ENCODE peak calls at places on chromosomes 5 and 9, in nine cellular contexts. One of them, this sample, is unnamed.

GRCh38 chr9:18379073-18379811 is 94.7 kb upstream of the ADAMTSL1 start:
- DNase-seq in neural crest cell: no peak
- DNase-seq in fibroblast of pulmonary artery: peak
- DNase-seq in hepatocyte: no peak
- DNase-seq in astrocyte: peak
- DNase-seq in cardiac fibroblast: no peak
- DNase-seq in NB4: no peak
- DNase-seq in esophagus muscularis mucosa: no peak
- DNase-seq in H9: no peak
- DNase-seq in this sample: peak

GRCh38 chr9:93916358-93916757 is 38.8 kb downstream of the BARX1 start:
- DNase-seq in neural crest cell: no peak
- DNase-seq in fibroblast of pulmonary artery: no peak
- DNase-seq in hepatocyte: no peak
- DNase-seq in astrocyte: no peak
- DNase-seq in cardiac fibroblast: no peak
- DNase-seq in NB4: peak
- DNase-seq in esophagus muscularis mucosa: no peak
- DNase-seq in H9: no peak
- DNase-seq in this sample: no peak

GRCh38 chr5:37896159-37896558 is 56.3 kb upstream of the GDNF start:
- DNase-seq in neural crest cell: no peak
- DNase-seq in fibroblast of pulmonary artery: no peak
- DNase-seq in hepatocyte: no peak
- DNase-seq in astrocyte: no peak
- DNase-seq in cardiac fibroblast: no peak
- DNase-seq in NB4: no peak
- DNase-seq in esophagus muscularis mucosa: no peak
- DNase-seq in H9: no peak
- DNase-seq in this sample: no peak

GRCh38 chr9:136645903-136646754 is 16.6 kb upstream of the EGFL7 start:
- DNase-seq in neural crest cell: no peak
- DNase-seq in fibroblast of pulmonary artery: peak
- DNase-seq in hepatocyte: peak
- DNase-seq in astrocyte: no peak
- DNase-seq in cardiac fibroblast: peak
- DNase-seq in NB4: no peak
- DNase-seq in esophagus muscularis mucosa: no peak
- DNase-seq in H9: no peak
- DNase-seq in this sample: no peak

GRCh38 chr9:81653240-81653639 is 36.1 kb downstream of the TLE1 start:
- DNase-seq in neural crest cell: no peak
- DNase-seq in fibroblast of pulmonary artery: peak
- DNase-seq in hepatocyte: no peak
- DNase-seq in astrocyte: peak
- DNase-seq in cardiac fibroblast: no peak
- DNase-seq in NB4: no peak
- DNase-seq in esophagus muscularis mucosa: no peak
- DNase-seq in H9: no peak
- DNase-seq in this sample: no peak

GRCh38 chr5:66741394-66741793 is 145.2 kb downstream of the MAST4 start:
- DNase-seq in neural crest cell: no peak
- DNase-seq in fibroblast of pulmonary artery: no peak
- DNase-seq in hepatocyte: peak
- DNase-seq in astrocyte: no peak
- DNase-seq in cardiac fibroblast: no peak
- DNase-seq in NB4: no peak
- DNase-seq in esophagus muscularis mucosa: no peak
- DNase-seq in H9: no peak
- DNase-seq in this sample: no peak

GRCh38 chr9:119951090-119951489 is 581.9 kb upstream of the BRINP1 start:
- DNase-seq in neural crest cell: no peak
- DNase-seq in fibroblast of pulmonary artery: no peak
- DNase-seq in hepatocyte: no peak
- DNase-seq in astrocyte: peak
- DNase-seq in cardiac fibroblast: peak
- DNase-seq in NB4: no peak
- DNase-seq in esophagus muscularis mucosa: no peak
- DNase-seq in H9: no peak
- DNase-seq in this sample: peak

GRCh38 chr5:87776785-87777184 is 364.1 kb upstream of the CCNH start:
- DNase-seq in neural crest cell: no peak
- DNase-seq in fibroblast of pulmonary artery: no peak
- DNase-seq in hepatocyte: no peak
- DNase-seq in astrocyte: no peak
- DNase-seq in cardiac fibroblast: no peak
- DNase-seq in NB4: no peak
- DNase-seq in esophagus muscularis mucosa: no peak
- DNase-seq in H9: no peak
- DNase-seq in this sample: no peak

GRCh38 chr5:55306641-55307382 is 682 bp downstream of the DHX29 start:
- DNase-seq in neural crest cell: no peak
- DNase-seq in fibroblast of pulmonary artery: no peak
- DNase-seq in hepatocyte: no peak
- DNase-seq in astrocyte: no peak
- DNase-seq in cardiac fibroblast: no peak
- DNase-seq in NB4: peak
- DNase-seq in esophagus muscularis mucosa: no peak
- DNase-seq in H9: no peak
- DNase-seq in this sample: no peak

GRCh38 chr5:124584991-124585715 is 161.3 kb downstream of the ZNF608 start:
- DNase-seq in neural crest cell: no peak
- DNase-seq in fibroblast of pulmonary artery: no peak
- DNase-seq in hepatocyte: no peak
- DNase-seq in astrocyte: no peak
- DNase-seq in cardiac fibroblast: no peak
- DNase-seq in NB4: no peak
- DNase-seq in esophagus muscularis mucosa: no peak
- DNase-seq in H9: no peak
- DNase-seq in this sample: no peak

GRCh38 chr9:118170032-118170955 is 466.1 kb downstream of the TLR4 start:
- DNase-seq in neural crest cell: peak
- DNase-seq in fibroblast of pulmonary artery: peak
- DNase-seq in hepatocyte: peak
- DNase-seq in astrocyte: peak
- DNase-seq in cardiac fibroblast: peak
- DNase-seq in NB4: peak
- DNase-seq in esophagus muscularis mucosa: no peak
- DNase-seq in H9: peak
- DNase-seq in this sample: no peak

GRCh38 chr5:155529366-155529765 is 515.8 kb downstream of the KIF4B start:
- DNase-seq in neural crest cell: peak
- DNase-seq in fibroblast of pulmonary artery: no peak
- DNase-seq in hepatocyte: no peak
- DNase-seq in astrocyte: no peak
- DNase-seq in cardiac fibroblast: no peak
- DNase-seq in NB4: no peak
- DNase-seq in esophagus muscularis mucosa: no peak
- DNase-seq in H9: no peak
- DNase-seq in this sample: no peak

GRCh38 chr5:102583663-102584062 is 84.9 kb upstream of the SLCO6A1 start:
- DNase-seq in neural crest cell: no peak
- DNase-seq in fibroblast of pulmonary artery: peak
- DNase-seq in hepatocyte: peak
- DNase-seq in astrocyte: peak
- DNase-seq in cardiac fibroblast: peak
- DNase-seq in NB4: peak
- DNase-seq in esophagus muscularis mucosa: no peak
- DNase-seq in H9: no peak
- DNase-seq in this sample: peak
- TF ChIP-seq CTCF in neural crest cell: peak
- TF ChIP-seq CTCF in fibroblast of pulmonary artery: peak
- TF ChIP-seq CTCF in hepatocyte: peak
- TF ChIP-seq CTCF in astrocyte: peak
- TF ChIP-seq CTCF in cardiac fibroblast: peak
- TF ChIP-seq CTCF in NB4: peak
- TF ChIP-seq CTCF in esophagus muscularis mucosa: peak
- TF ChIP-seq CTCF in H9: peak
- TF ChIP-seq CTCF in this sample: peak

GRCh38 chr5:89729623-89730390 is 679.7 kb downstream of the CETN3 start:
- DNase-seq in neural crest cell: no peak
- DNase-seq in fibroblast of pulmonary artery: no peak
- DNase-seq in hepatocyte: peak
- DNase-seq in astrocyte: peak
- DNase-seq in cardiac fibroblast: peak
- DNase-seq in NB4: no peak
- DNase-seq in esophagus muscularis mucosa: no peak
- DNase-seq in H9: no peak
- DNase-seq in this sample: no peak
- TF ChIP-seq CTCF in neural crest cell: no peak
- TF ChIP-seq CTCF in fibroblast of pulmonary artery: no peak
- TF ChIP-seq CTCF in hepatocyte: peak
- TF ChIP-seq CTCF in astrocyte: no peak
- TF ChIP-seq CTCF in cardiac fibroblast: no peak
- TF ChIP-seq CTCF in NB4: no peak
- TF ChIP-seq CTCF in esophagus muscularis mucosa: no peak
- TF ChIP-seq CTCF in H9: peak
- TF ChIP-seq CTCF in this sample: no peak

GRCh38 chr5:116964438-116964837 is 389.8 kb upstream of the SEMA6A start:
- DNase-seq in neural crest cell: no peak
- DNase-seq in fibroblast of pulmonary artery: no peak
- DNase-seq in hepatocyte: no peak
- DNase-seq in astrocyte: no peak
- DNase-seq in cardiac fibroblast: no peak
- DNase-seq in NB4: no peak
- DNase-seq in esophagus muscularis mucosa: no peak
- DNase-seq in H9: no peak
- DNase-seq in this sample: no peak

GRCh38 chr5:116971131-116971530 is 396.5 kb upstream of the SEMA6A start:
- DNase-seq in neural crest cell: no peak
- DNase-seq in fibroblast of pulmonary artery: no peak
- DNase-seq in hepatocyte: no peak
- DNase-seq in astrocyte: no peak
- DNase-seq in cardiac fibroblast: no peak
- DNase-seq in NB4: no peak
- DNase-seq in esophagus muscularis mucosa: no peak
- DNase-seq in H9: no peak
- DNase-seq in this sample: no peak

DNA sequence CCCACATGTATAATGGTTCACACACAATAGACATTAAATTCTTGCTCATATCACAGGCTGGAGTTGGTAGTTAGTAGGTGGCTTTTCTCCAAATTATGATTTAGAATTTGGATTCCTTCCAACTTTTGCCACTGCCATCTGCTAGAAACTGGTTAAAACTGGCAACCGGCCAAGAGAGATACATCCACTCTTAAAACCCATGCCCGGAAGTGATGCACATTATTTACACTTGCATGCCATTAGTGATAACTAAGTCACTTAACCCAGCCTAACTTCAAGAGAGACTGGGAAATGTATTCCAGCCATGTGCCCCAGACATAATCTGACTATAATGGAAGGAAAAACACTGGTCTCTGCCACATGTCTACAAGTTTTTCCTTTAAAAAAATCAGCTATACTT is 395.7 kb upstream of the SEMA6A start:
- DNase-seq in neural crest cell: no peak
- DNase-seq in fibroblast of pulmonary artery: no peak
- DNase-seq in hepatocyte: peak
- DNase-seq in astrocyte: no peak
- DNase-seq in cardiac fibroblast: no peak
- DNase-seq in NB4: no peak
- DNase-seq in esophagus muscularis mucosa: no peak
- DNase-seq in H9: no peak
- DNase-seq in this sample: no peak
- TF ChIP-seq CTCF in neural crest cell: no peak
- TF ChIP-seq CTCF in fibroblast of pulmonary artery: no peak
- TF ChIP-seq CTCF in hepatocyte: no peak
- TF ChIP-seq CTCF in astrocyte: no peak
- TF ChIP-seq CTCF in cardiac fibroblast: no peak
- TF ChIP-seq CTCF in NB4: no peak
- TF ChIP-seq CTCF in esophagus muscularis mucosa: no peak
- TF ChIP-seq CTCF in H9: no peak
- TF ChIP-seq CTCF in this sample: no peak

DNA sequence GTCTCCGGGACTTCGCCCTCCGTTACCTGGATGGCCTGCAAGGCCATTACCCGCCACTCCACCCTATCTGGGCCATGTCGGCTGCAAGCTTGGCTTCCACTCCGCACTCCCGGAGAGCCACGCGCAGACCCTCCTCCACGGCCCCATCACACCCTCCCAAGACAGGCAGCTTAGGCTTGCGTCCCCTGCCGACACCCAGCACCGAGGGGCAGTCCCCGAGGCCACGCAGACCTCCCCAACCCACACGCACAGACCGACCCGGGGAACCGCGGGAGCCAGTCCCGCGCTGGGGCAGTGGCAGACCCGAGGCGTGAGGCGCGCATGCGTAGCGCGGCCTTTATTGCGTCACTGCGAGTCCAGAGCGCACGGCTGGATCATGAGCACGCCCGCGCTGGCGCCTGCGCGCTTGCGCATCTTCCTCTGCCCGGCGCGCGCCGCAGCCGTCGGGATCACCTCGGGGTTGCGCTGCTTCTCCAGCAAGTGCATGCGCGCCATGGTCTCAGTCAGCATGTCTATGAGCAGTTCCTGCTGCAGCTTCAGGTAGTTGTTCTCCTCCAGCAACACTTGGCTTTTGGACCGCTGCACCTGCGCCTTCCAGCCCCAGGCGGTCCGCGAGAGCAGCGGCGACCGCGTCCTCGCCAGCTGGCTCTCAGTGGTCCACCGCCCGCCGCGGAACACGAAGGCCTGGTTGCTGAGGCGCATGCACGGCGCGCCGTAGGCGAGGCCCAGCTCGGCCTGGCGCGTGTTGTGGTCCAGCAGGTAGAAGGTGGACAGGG is 2.4 kb downstream of the CBY3 start:
- DNase-seq in neural crest cell: peak
- DNase-seq in fibroblast of pulmonary artery: peak
- DNase-seq in hepatocyte: peak
- DNase-seq in astrocyte: peak
- DNase-seq in cardiac fibroblast: peak
- DNase-seq in NB4: peak
- DNase-seq in esophagus muscularis mucosa: peak
- DNase-seq in H9: peak
- DNase-seq in this sample: peak
- TF ChIP-seq CTCF in neural crest cell: no peak
- TF ChIP-seq CTCF in fibroblast of pulmonary artery: no peak
- TF ChIP-seq CTCF in hepatocyte: no peak
- TF ChIP-seq CTCF in astrocyte: no peak
- TF ChIP-seq CTCF in cardiac fibroblast: no peak
- TF ChIP-seq CTCF in NB4: no peak
- TF ChIP-seq CTCF in esophagus muscularis mucosa: no peak
- TF ChIP-seq CTCF in H9: no peak
- TF ChIP-seq CTCF in this sample: no peak

DNA sequence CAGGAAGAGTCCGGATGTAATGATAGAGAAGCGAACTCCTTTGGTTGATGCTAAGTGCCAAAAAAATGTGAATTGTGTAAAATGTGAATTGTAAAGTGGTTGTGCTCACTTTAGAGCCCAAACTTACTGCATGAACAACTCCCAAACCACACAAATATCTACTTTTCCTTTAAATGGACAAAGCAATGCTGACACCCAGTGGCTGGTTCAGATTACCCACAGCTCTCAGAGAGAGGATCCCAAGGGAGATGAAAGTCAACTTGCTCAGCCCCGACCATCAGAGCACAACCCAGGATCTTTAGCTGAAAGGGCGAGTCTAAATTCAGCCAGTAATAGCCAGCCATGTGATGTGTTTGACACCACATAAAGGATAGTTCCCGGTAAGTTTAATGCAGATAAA is 133.7 kb downstream of the NMUR2 start:
- DNase-seq in neural crest cell: no peak
- DNase-seq in fibroblast of pulmonary artery: peak
- DNase-seq in hepatocyte: peak
- DNase-seq in astrocyte: no peak
- DNase-seq in cardiac fibroblast: no peak
- DNase-seq in NB4: peak
- DNase-seq in esophagus muscularis mucosa: no peak
- DNase-seq in H9: peak
- DNase-seq in this sample: no peak
- TF ChIP-seq CTCF in neural crest cell: peak
- TF ChIP-seq CTCF in fibroblast of pulmonary artery: no peak
- TF ChIP-seq CTCF in hepatocyte: peak
- TF ChIP-seq CTCF in astrocyte: no peak
- TF ChIP-seq CTCF in cardiac fibroblast: no peak
- TF ChIP-seq CTCF in NB4: peak
- TF ChIP-seq CTCF in esophagus muscularis mucosa: no peak
- TF ChIP-seq CTCF in H9: peak
- TF ChIP-seq CTCF in this sample: no peak